ENCODE peak calls at places on chromosome 13, in nine cellular contexts. Z, V, H, X, C, Y, K, W and J are unnamed samples.

GRCh38 chr13:97976551-97977375 is 23.3 kb downstream of the IPO5 start:
- DNase-seq in Z (no peak), V (no peak), H (peak; percentile 58), X (peak; percentile 18), C (peak; percentile 16), Y (peak; percentile 95), K (peak; percentile 19), W (peak; percentile 75), J (peak; percentile 54)

GRCh38 chr13:93861818-93862217 is 617.7 kb downstream of the DCT start:
- DNase-seq in Z (no peak), V (no peak), H (no peak), X (no peak), C (no peak), Y (peak; percentile 49), K (peak; percentile 4), W (no peak), J (peak; percentile 57)

GRCh38 chr13:28494861-28495585 is at the start of gene FLT1:
- DNase-seq in Z (no peak), V (no peak), H (peak; percentile 10), X (peak; percentile 84), C (no peak), Y (peak; percentile 92), K (no peak), W (peak; percentile 41), J (peak; percentile 47)

GRCh38 chr13:113027566-113027965 is 58.6 kb downstream of the MCF2L start:
- DNase-seq in Z (no peak), V (no peak), H (no peak), X (no peak), C (no peak), Y (no peak), K (no peak), W (peak; percentile 49), J (no peak)

GRCh38 chr13:91017031-91017668 is 330.3 kb upstream of the MIR17HG start:
- DNase-seq in Z (peak; percentile 29), V (no peak), H (peak; percentile 34), X (peak; percentile 63), C (no peak), Y (peak; percentile 87), K (no peak), W (peak; percentile 67), J (peak; percentile 69)

GRCh38 chr13:80259159-80259558 is 81.8 kb downstream of the SPRY2 start:
- DNase-seq in Z (no peak), V (no peak), H (no peak), X (no peak), C (peak; percentile 58), Y (no peak), K (no peak), W (no peak), J (no peak)

GRCh38 chr13:99545979-99546378 is 44.7 kb downstream of the TM9SF2 start:
- DNase-seq in Z (no peak), V (no peak), H (no peak), X (no peak), C (no peak), Y (no peak), K (no peak), W (no peak), J (no peak)

GRCh38 chr13:41352935-41353801 is 42.1 kb downstream of the NAA16 start:
- DNase-seq in Z (peak; percentile 20), V (peak; percentile 16), H (peak; percentile 47), X (no peak), C (no peak), Y (peak; percentile 73), K (peak; percentile 72), W (peak; percentile 55), J (no peak)

GRCh38 chr13:20182231-20182846 is 10.4 kb downstream of the GJB2 start:
- DNase-seq in Z (peak; percentile 59), V (no peak), H (peak; percentile 75), X (peak; percentile 46), C (no peak), Y (peak; percentile 82), K (peak; percentile 37), W (peak; percentile 84), J (peak; percentile 58)

GRCh38 chr13:45207319-45207718 is 6.5 kb upstream of the KCTD4 start:
- DNase-seq in Z (no peak), V (no peak), H (no peak), X (no peak), C (no peak), Y (no peak), K (no peak), W (no peak), J (no peak)

GRCh38 chr13:74288361-74288911 is 154.2 kb upstream of the KLF12 start:
- DNase-seq in Z (no peak), V (peak; percentile 4), H (peak; percentile 21), X (peak; percentile 16), C (peak; percentile 49), Y (peak; percentile 59), K (no peak), W (peak; percentile 10), J (peak; percentile 71)

GRCh38 chr13:20525144-20525600 is 485 bp downstream of the CRYL1 start:
- DNase-seq in Z (no peak), V (no peak), H (peak; percentile 10), X (peak; percentile 39), C (peak; percentile 57), Y (peak; percentile 63), K (peak; percentile 44), W (no peak), J (no peak)

GRCh38 chr13:84870190-84870589 is 929.0 kb downstream of the SLITRK6 start:
- DNase-seq in Z (no peak), V (no peak), H (no peak), X (peak; percentile 25), C (no peak), Y (peak; percentile 50), K (no peak), W (no peak), J (peak; percentile 37)

GRCh38 chr13:27147530-27148170 is 24.0 kb downstream of the USP12 start:
- DNase-seq in Z (no peak), V (no peak), H (peak; percentile 47), X (no peak), C (no peak), Y (no peak), K (no peak), W (no peak), J (no peak)

GRCh38 chr13:51348069-51348967 is 8.8 kb downstream of the SERPINE3 start:
- DNase-seq in Z (no peak), V (no peak), H (no peak), X (no peak), C (no peak), Y (peak; percentile 36), K (no peak), W (no peak), J (no peak)

GRCh38 chr13:40639226-40639681 is 27.2 kb downstream of the FOXO1 start:
- DNase-seq in Z (no peak), V (no peak), H (no peak), X (no peak), C (no peak), Y (no peak), K (no peak), W (no peak), J (no peak)

GRCh38 chr13:66950666-66951065 is 279.5 kb downstream of the PCDH9 start:
- DNase-seq in Z (no peak), V (no peak), H (no peak), X (no peak), C (no peak), Y (no peak), K (no peak), W (peak; percentile 12), J (no peak)

GRCh38 chr13:74871671-74872070 is 610.3 kb downstream of the TBC1D4 start:
- DNase-seq in Z (no peak), V (no peak), H (no peak), X (no peak), C (no peak), Y (no peak), K (no peak), W (no peak), J (no peak)

GRCh38 chr13:44051923-44052322 is 172.2 kb downstream of the LACC1 start:
- DNase-seq in Z (no peak), V (no peak), H (no peak), X (no peak), C (no peak), Y (no peak), K (no peak), W (no peak), J (no peak)

GRCh38 chr13:94263038-94263437 is 216.4 kb downstream of the DCT start:
- DNase-seq in Z (no peak), V (no peak), H (no peak), X (no peak), C (no peak), Y (no peak), K (no peak), W (no peak), J (no peak)

GRCh38 chr13:67143544-67144115 is 86.5 kb downstream of the PCDH9 start:
- DNase-seq in Z (no peak), V (no peak), H (no peak), X (no peak), C (no peak), Y (no peak), K (no peak), W (no peak), J (no peak)

GRCh38 chr13:50910483-50910805 is 853 bp downstream of the RNASEH2B start:
- DNase-seq in Z (no peak), V (no peak), H (peak; percentile 14), X (peak; percentile 44), C (no peak), Y (peak; percentile 80), K (peak; percentile 51), W (peak; percentile 73), J (peak; percentile 25)

GRCh38 chr13:110680852-110681251 is 25.1 kb downstream of the CARS2 start:
- DNase-seq in Z (no peak), V (no peak), H (peak; percentile 33), X (peak; percentile 57), C (no peak), Y (peak; percentile 81), K (no peak), W (peak; percentile 69), J (peak; percentile 29)

GRCh38 chr13:99339736-99340392 is 32.7 kb upstream of the GPR183 start:
- DNase-seq in Z (no peak), V (no peak), H (no peak), X (no peak), C (peak; percentile 34), Y (no peak), K (no peak), W (no peak), J (no peak)